ENCODE peak calls at places on chromosomes 4 and X, in eight cellular contexts. I, M, O, B, R, L, Z and U are unnamed samples.

GRCh38 chr4:76581276-76581675 is 146.2 kb downstream of the SHROOM3 start:
- DNase-seq in I (no peak), M (no peak), O (no peak), B (no peak), R (no peak), L (no peak), Z (no peak), U (no peak)

GRCh38 chr4:98692411-98692810 is 34.0 kb upstream of the TSPAN5 start:
- DNase-seq in I (no peak), M (no peak), O (no peak), B (no peak), R (no peak), L (no peak), Z (no peak), U (no peak)

GRCh38 chrX:134460005-134460860 is at the start of gene HPRT1:
- DNase-seq in I (peak), M (peak), O (peak), B (peak), R (peak), L (peak), Z (peak), U (peak)

GRCh38 chr4:169311643-169312365 is 41.0 kb upstream of the SH3RF1 start:
- DNase-seq in I (peak), M (peak), O (no peak), B (peak), R (peak), L (no peak), Z (peak), U (no peak)

GRCh38 chr4:82382756-82383155 is 9.0 kb upstream of the HNRNPD start:
- DNase-seq in I (no peak), M (no peak), O (no peak), B (no peak), R (no peak), L (no peak), Z (peak), U (no peak)

GRCh38 chrX:1719270-1719669 is 104.4 kb downstream of the ASMT start:
- DNase-seq in I (peak), M (no peak), O (no peak), B (no peak), R (no peak), L (no peak), Z (no peak), U (no peak)

GRCh38 chrX:124736553-124737240 is 390.3 kb downstream of the SH2D1A start:
- DNase-seq in I (no peak), M (no peak), O (no peak), B (peak), R (no peak), L (no peak), Z (no peak), U (peak)

GRCh38 chr4:10161146-10161545 is 44.5 kb upstream of the WDR1 start:
- DNase-seq in I (peak), M (no peak), O (no peak), B (no peak), R (no peak), L (no peak), Z (peak), U (no peak)

GRCh38 chr4:182925298-182925738 is 8.1 kb upstream of the DCTD start:
- DNase-seq in I (peak), M (peak), O (peak), B (peak), R (peak), L (peak), Z (peak), U (peak)

GRCh38 chr4:70559216-70559830 is 32.7 kb upstream of the AMBN start:
- DNase-seq in I (peak), M (peak), O (no peak), B (peak), R (peak), L (peak), Z (peak), U (no peak)

GRCh38 chr4:134634301-134634700 is 432.7 kb upstream of the PABPC4L start:
- DNase-seq in I (no peak), M (no peak), O (no peak), B (no peak), R (no peak), L (no peak), Z (no peak), U (no peak)

GRCh38 chrX:154367474-154368308 is 6.7 kb downstream of the FLNA start:
- DNase-seq in I (no peak), M (no peak), O (no peak), B (no peak), R (no peak), L (no peak), Z (no peak), U (no peak)

GRCh38 chrX:154370300-154370881 is 4.0 kb downstream of the FLNA start:
- DNase-seq in I (no peak), M (peak), O (no peak), B (no peak), R (no peak), L (no peak), Z (peak), U (no peak)

GRCh38 chr4:162715401-162715800 is 451.3 kb downstream of the NAF1 start:
- DNase-seq in I (no peak), M (no peak), O (no peak), B (no peak), R (no peak), L (no peak), Z (no peak), U (no peak)

GRCh38 chrX:22095306-22095705 is 63.2 kb downstream of the PHEX start:
- DNase-seq in I (no peak), M (peak), O (no peak), B (no peak), R (peak), L (no peak), Z (no peak), U (no peak)

GRCh38 chrX:12975999-12976558 is 1.2 kb downstream of the TMSB4X start:
- DNase-seq in I (peak), M (peak), O (peak), B (peak), R (peak), L (no peak), Z (peak), U (no peak)

GRCh38 chr4:48268956-48269860 is at the start of gene TEC:
- DNase-seq in I (peak), M (peak), O (peak), B (peak), R (peak), L (no peak), Z (peak), U (no peak)

GRCh38 chr4:87679449-87680169 is 29.5 kb downstream of the DMP1 start:
- DNase-seq in I (peak), M (peak), O (no peak), B (peak), R (peak), L (no peak), Z (peak), U (peak)

GRCh38 chrX:56745019-56745418 is 16.0 kb downstream of the NBDY start:
- DNase-seq in I (peak), M (peak), O (no peak), B (no peak), R (no peak), L (peak), Z (peak), U (no peak)

GRCh38 chr4:44425614-44426208 is 22.9 kb downstream of the KCTD8 start:
- DNase-seq in I (peak), M (peak), O (no peak), B (peak), R (peak), L (no peak), Z (peak), U (no peak)

GRCh38 chrX:43836435-43837184 is 45.6 kb downstream of the MAOB start:
- DNase-seq in I (peak), M (peak), O (no peak), B (no peak), R (no peak), L (no peak), Z (peak), U (no peak)

GRCh38 chr4:61380865-61381264 is 180.7 kb downstream of the ADGRL3 start:
- DNase-seq in I (no peak), M (no peak), O (no peak), B (no peak), R (no peak), L (no peak), Z (no peak), U (no peak)